ENCODE peak calls at places on chromosomes 2 and 18, in four cellular contexts. R, P, S and O are unnamed samples. For H3K4me1, the result is how much of the 10 kb centered on the place peaks cover.

GRCh38 chr2:73827018-73827417 is 1.7 kb upstream of the STAMBP start:
- DNase-seq in R (no peak), P (no peak), S (no peak), O (peak)

GRCh38 chr2:59074071-59074470 is 832.9 kb upstream of the FANCL start:
- DNase-seq in R (no peak), P (no peak), S (no peak), O (no peak)

GRCh38 chr18:68533641-68534040 is 181.3 kb downstream of the TMX3 start:
- DNase-seq in R (no peak), P (no peak), S (no peak), O (no peak)

GRCh38 chr2:69459936-69460335 is 22.7 kb upstream of the NFU1 start:
- DNase-seq in R (no peak), P (no peak), S (no peak), O (no peak)

GRCh38 chr2:7748717-7749415 is 831.7 kb downstream of the RNF144A start:
- DNase-seq in R (no peak), P (no peak), S (no peak), O (peak)

GRCh38 chr2:85758361-85759256 is 4.8 kb downstream of the ATOH8 start:
- DNase-seq in R (peak), P (no peak), S (no peak), O (no peak)

GRCh38 chr18:36212301-36212977 is 25.1 kb downstream of the MOCOS start:
- DNase-seq in R (no peak), P (no peak), S (no peak), O (no peak)

GRCh38 chr2:238635637-238636036 is 208.9 kb downstream of the ASB1 start:
- DNase-seq in R (no peak), P (no peak), S (no peak), O (no peak)

GRCh38 chr18:70781860-70782453 is 493.1 kb downstream of the SOCS6 start:
- DNase-seq in R (peak), P (no peak), S (peak), O (peak)

GRCh38 chr2:185583058-185583816 is 155.4 kb upstream of the FSIP2 start:
- DNase-seq in R (no peak), P (no peak), S (no peak), O (no peak)

GRCh38 chr2:66771359-66771978 is 336.5 kb downstream of the MEIS1 start:
- DNase-seq in R (no peak), P (no peak), S (no peak), O (no peak)

GRCh38 chr2:76870581-76870980 is 651.6 kb downstream of the LRRTM4 start:
- DNase-seq in R (no peak), P (no peak), S (no peak), O (no peak)

GRCh38 chr2:100105678-100106054 is 36.7 kb downstream of the AFF3 start:
- DNase-seq in R (no peak), P (no peak), S (no peak), O (no peak)
- H3K27ac ChIP-seq in R (no peak), P (peak), S (no peak), O (peak)

GRCh38 chr18:48788378-48788777 is 162.4 kb downstream of the SMAD7 start:
- DNase-seq in R (peak), P (peak), S (no peak), O (peak)

GRCh38 chr18:48789259-48789812 is 161.4 kb downstream of the SMAD7 start:
- DNase-seq in R (no peak), P (no peak), S (no peak), O (peak)

GRCh38 chr18:48785686-48786470 is 164.9 kb downstream of the SMAD7 start:
- DNase-seq in R (no peak), P (peak), S (no peak), O (no peak)

GRCh38 chr18:48786621-48787522 is 163.9 kb downstream of the SMAD7 start:
- DNase-seq in R (no peak), P (peak), S (no peak), O (peak)

GRCh38 chr18:48787523-48788151 is 163.1 kb downstream of the SMAD7 start:
- DNase-seq in R (no peak), P (peak), S (no peak), O (no peak)
- H3K4me1 ChIP-seq in R (under half), P (under half), S (under half), O (under half)

GRCh38 chr18:9550413-9550812 is 63.9 kb downstream of the PPP4R1 start:
- DNase-seq in R (no peak), P (no peak), S (no peak), O (no peak)
- H3K27ac ChIP-seq in R (no peak), P (no peak), S (no peak), O (no peak)

DNA sequence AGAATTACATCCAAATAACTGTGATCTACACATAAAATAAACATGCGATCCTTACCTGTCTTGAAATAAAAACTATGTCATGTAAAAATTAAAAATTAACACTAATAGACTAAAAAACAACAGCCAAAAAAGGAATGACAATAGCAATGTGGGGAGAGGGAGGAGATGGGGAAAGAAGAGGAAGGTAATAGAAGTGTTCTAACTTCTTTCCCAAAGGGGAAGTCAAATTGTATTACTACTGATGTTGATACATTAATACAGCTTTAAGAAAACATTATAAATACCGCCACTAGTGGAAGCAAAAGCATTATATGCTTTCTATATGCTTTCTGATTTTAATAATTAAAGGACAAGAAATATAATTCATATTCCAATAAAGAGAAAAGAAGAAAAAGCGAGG is 22.2 kb downstream of the ZNF516 start:
- DNase-seq in R (no peak), P (no peak), S (no peak), O (no peak)
- H3K4me1 ChIP-seq in R (under half), P (under half), S (under half), O (under half)

GRCh38 chr2:118388771-118389170 is 300.5 kb downstream of the INSIG2 start:
- DNase-seq in R (no peak), P (no peak), S (no peak), O (no peak)

GRCh38 chr2:118386636-118387302 is 298.5 kb downstream of the INSIG2 start:
- DNase-seq in R (no peak), P (no peak), S (no peak), O (no peak)

DNA sequence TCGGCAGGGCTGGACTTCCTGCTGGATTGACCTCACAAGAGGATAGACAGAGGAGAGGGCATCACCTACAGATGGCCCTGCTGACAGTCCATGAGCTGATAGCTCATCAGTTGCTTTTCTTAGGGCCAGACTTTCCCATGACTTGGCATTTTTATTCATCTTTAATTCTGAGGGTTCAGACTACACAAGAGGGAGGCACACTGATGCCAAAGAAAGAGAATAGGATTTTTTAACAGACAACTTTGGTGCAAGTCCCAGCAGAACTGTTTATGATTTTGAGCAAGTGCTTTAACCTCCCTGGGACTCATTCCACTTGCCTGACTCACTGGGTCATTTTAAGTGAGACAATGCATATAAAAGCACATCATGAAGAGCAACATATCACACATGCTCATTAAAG is 299.2 kb downstream of the INSIG2 start:
- DNase-seq in R (no peak), P (no peak), S (no peak), O (no peak)
- H3K27ac ChIP-seq in R (no peak), P (no peak), S (no peak), O (no peak)

DNA sequence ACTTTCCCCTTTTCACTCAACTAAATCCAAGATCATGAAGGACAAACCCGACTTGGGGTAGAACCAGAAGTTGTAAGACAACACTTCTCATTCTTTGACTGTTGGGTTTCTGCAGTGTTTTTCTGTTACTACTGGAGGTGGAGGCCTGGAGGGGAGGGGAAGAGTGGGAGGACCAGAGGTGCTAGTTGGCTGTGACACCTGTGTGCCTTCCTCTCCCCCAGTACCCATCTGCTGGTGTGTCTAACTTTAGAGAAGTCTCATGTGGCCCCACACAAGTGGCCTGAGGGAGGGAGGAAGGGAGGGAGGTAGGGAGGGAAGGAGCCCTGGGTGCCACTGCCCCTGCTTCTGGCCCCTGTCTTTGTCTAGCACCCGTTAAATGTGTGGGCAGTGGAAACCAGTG is 84.7 kb upstream of the BCL2L11 start:
- DNase-seq in R (no peak), P (no peak), S (no peak), O (no peak)
- H3K4me1 ChIP-seq in R (under half), P (under half), S (under half), O (under half)

GRCh38 chr2:26182441-26182840 is 9.6 kb downstream of the GAREM2 start:
- DNase-seq in R (no peak), P (no peak), S (no peak), O (no peak)
- H3K27ac ChIP-seq in R (no peak), P (no peak), S (no peak), O (no peak)